ENCODE peak calls at places on chromosome 17, in four cellular contexts. One of them, this sample, is unnamed.

GRCh38 chr17:34703533-34703932 is 124.2 kb downstream of the TMEM132E start:
- DNase-seq in GM12891: no peak
- DNase-seq in K562: peak
- DNase-seq in H1: peak
- DNase-seq in this sample: no peak

GRCh38 chr17:68595986-68596385 is 5.2 kb downstream of the FAM20A start:
- DNase-seq in K562: no peak
- DNase-seq in GM12891: no peak
- DNase-seq in H1: no peak
- DNase-seq in this sample: no peak

GRCh38 chr17:35973333-35974260 is 7.7 kb downstream of the CCL16 start:
- DNase-seq in H1: no peak
- DNase-seq in K562: no peak
- DNase-seq in GM12891: no peak
- DNase-seq in this sample: no peak

GRCh38 chr17:66354472-66354871 is 52.1 kb downstream of the PRKCA start:
- DNase-seq in H1: no peak
- DNase-seq in GM12891: no peak
- DNase-seq in K562: no peak
- DNase-seq in this sample: no peak

GRCh38 chr17:73227944-73228343 is 33.7 kb downstream of the CPSF4L start:
- DNase-seq in K562: no peak
- DNase-seq in GM12891: no peak
- DNase-seq in H1: no peak
- DNase-seq in this sample: no peak

GRCh38 chr17:51434434-51435170 is 174.3 kb downstream of the UTP18 start:
- DNase-seq in GM12891: no peak
- DNase-seq in H1: no peak
- DNase-seq in K562: peak
- DNase-seq in this sample: no peak

GRCh38 chr17:50203086-50203485 is 1.7 kb upstream of the COL1A1 start:
- DNase-seq in K562: no peak
- DNase-seq in GM12891: no peak
- DNase-seq in H1: no peak
- DNase-seq in this sample: no peak

GRCh38 chr17:31096106-31096436 is 1.3 kb downstream of the NF1 start:
- DNase-seq in GM12891: no peak
- DNase-seq in H1: no peak
- DNase-seq in K562: no peak
- DNase-seq in this sample: no peak

GRCh38 chr17:74757502-74757901 is 9.1 kb downstream of the NHERF1 start:
- DNase-seq in K562: no peak
- DNase-seq in H1: no peak
- DNase-seq in GM12891: no peak
- DNase-seq in this sample: no peak

GRCh38 chr17:65058615-65059014 is 2.1 kb upstream of the GNA13 start:
- DNase-seq in GM12891: no peak
- DNase-seq in H1: no peak
- DNase-seq in K562: no peak
- DNase-seq in this sample: no peak

GRCh38 chr17:71163121-71163812 is 957.6 kb upstream of the SOX9 start:
- DNase-seq in GM12891: no peak
- DNase-seq in K562: no peak
- DNase-seq in H1: no peak
- DNase-seq in this sample: no peak

GRCh38 chr17:82884923-82885322 is 45.1 kb upstream of the ZNF750 start:
- DNase-seq in GM12891: peak
- DNase-seq in K562: no peak
- DNase-seq in H1: no peak
- DNase-seq in this sample: no peak

GRCh38 chr17:7021993-7022778 is 664 bp upstream of the BCL6B start:
- DNase-seq in H1: peak
- DNase-seq in GM12891: peak
- DNase-seq in K562: peak
- DNase-seq in this sample: peak

GRCh38 chr17:81510798-81511549 is 1.6 kb downstream of the ACTG1 start:
- DNase-seq in K562: no peak
- DNase-seq in H1: no peak
- DNase-seq in GM12891: no peak
- DNase-seq in this sample: no peak

GRCh38 chr17:65279456-65279855 is 142.3 kb downstream of the RGS9 start:
- DNase-seq in GM12891: no peak
- DNase-seq in K562: no peak
- DNase-seq in H1: no peak
- DNase-seq in this sample: no peak

GRCh38 chr17:63626551-63627228 is 4.5 kb downstream of the MAP3K3 start:
- DNase-seq in K562: no peak
- DNase-seq in H1: no peak
- DNase-seq in GM12891: no peak
- DNase-seq in this sample: no peak

GRCh38 chr17:63631626-63632025 is 9.4 kb downstream of the MAP3K3 start:
- DNase-seq in GM12891: no peak
- DNase-seq in K562: no peak
- DNase-seq in H1: no peak
- DNase-seq in this sample: no peak

GRCh38 chr17:63631062-63631461 is 8.8 kb downstream of the MAP3K3 start:
- DNase-seq in GM12891: no peak
- DNase-seq in H1: no peak
- DNase-seq in K562: no peak
- DNase-seq in this sample: no peak

GRCh38 chr17:63633742-63634141 is 11.5 kb downstream of the MAP3K3 start:
- DNase-seq in K562: no peak
- DNase-seq in H1: no peak
- DNase-seq in GM12891: no peak
- DNase-seq in this sample: no peak

DNA sequence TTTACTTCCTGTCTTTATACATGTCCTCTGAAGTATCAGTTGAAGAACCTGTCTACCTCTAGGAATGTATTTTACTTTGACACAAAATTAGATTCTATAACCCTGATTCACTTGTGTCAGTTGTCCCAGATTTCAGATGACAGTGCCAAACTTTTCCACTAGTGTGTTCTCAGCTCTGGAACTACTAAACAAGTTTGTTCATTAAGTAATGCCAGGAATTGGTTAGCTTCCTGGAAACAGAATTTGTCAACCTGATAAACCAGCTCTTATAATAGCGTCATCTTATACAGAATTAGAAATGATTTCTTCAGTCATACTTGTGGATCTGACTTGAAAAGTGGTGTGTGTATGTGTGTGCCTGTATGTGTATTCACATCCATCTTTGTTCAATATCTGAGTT is 7.4 kb downstream of the MAP3K3 start:
- DNase-seq in GM12891: no peak
- DNase-seq in H1: no peak
- DNase-seq in K562: no peak
- DNase-seq in this sample: no peak
- TF ChIP-seq POLR2AphosphoS5 in GM12891: no peak
- TF ChIP-seq POLR2AphosphoS5 in H1: no peak
- TF ChIP-seq POLR2AphosphoS5 in K562: no peak
- TF ChIP-seq POLR2AphosphoS5 in this sample: no peak

DNA sequence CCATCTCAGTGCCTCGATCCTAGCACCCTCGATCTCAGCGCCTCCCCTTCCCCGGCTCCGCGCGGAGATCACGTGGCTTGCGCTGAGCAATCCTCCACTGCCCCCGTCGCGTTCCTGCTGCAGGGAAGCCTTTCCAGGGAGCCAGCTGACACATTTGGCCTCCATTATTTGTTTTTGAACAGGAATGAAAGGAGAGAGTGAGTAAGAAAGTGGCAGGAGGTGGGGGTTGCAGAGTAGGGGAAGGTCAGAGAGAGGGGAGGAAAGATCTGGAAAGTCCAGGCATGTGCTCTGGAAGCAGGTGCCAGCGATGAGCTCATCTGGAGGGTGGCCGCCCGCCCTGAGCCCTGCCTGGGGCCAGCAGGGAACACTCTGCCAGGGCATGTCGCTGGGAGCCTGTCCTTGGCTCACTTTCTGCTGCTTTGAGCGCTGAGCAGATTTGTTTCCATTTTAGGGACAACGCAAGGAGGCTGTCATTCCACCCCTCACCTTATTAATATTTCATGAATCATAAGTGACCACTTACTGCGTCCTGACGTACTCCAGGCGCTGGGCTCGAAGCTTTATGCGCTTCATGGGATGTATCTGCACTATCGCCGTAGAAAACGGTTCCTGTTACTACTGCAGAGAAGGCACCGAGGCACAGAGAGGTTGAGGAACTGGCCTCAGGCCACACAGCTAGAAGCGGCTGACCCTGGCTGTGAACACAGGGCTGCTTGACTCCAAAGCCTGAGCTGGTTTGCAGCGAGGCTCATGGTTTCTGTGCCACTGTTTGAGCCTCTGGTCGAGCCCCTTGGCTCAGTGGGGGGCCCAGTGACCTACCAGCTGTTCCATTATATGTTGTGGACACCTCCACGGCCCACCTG is 283.1 kb downstream of the SEC14L1 start:
- DNase-seq in K562: no peak
- DNase-seq in H1: no peak
- DNase-seq in GM12891: no peak
- DNase-seq in this sample: no peak
- TF ChIP-seq POLR2A in K562: no peak
- TF ChIP-seq POLR2A in H1: no peak
- TF ChIP-seq POLR2A in GM12891: no peak
- TF ChIP-seq POLR2A in this sample: no peak

GRCh38 chr17:19382581-19383444 is 4.2 kb downstream of the MFAP4 start:
- DNase-seq in K562: no peak
- DNase-seq in GM12891: no peak
- DNase-seq in H1: no peak
- DNase-seq in this sample: no peak

GRCh38 chr17:19383681-19384470 is 3.1 kb downstream of the MFAP4 start:
- DNase-seq in K562: no peak
- DNase-seq in H1: no peak
- DNase-seq in GM12891: no peak
- DNase-seq in this sample: no peak

GRCh38 chr17:19386974-19387920 is at the start of gene MFAP4:
- DNase-seq in K562: no peak
- DNase-seq in H1: peak
- DNase-seq in GM12891: no peak
- DNase-seq in this sample: no peak

GRCh38 chr17:19386276-19386863 is 620 bp downstream of the MFAP4 start:
- DNase-seq in K562: no peak
- DNase-seq in H1: no peak
- DNase-seq in GM12891: no peak
- DNase-seq in this sample: no peak

DNA sequence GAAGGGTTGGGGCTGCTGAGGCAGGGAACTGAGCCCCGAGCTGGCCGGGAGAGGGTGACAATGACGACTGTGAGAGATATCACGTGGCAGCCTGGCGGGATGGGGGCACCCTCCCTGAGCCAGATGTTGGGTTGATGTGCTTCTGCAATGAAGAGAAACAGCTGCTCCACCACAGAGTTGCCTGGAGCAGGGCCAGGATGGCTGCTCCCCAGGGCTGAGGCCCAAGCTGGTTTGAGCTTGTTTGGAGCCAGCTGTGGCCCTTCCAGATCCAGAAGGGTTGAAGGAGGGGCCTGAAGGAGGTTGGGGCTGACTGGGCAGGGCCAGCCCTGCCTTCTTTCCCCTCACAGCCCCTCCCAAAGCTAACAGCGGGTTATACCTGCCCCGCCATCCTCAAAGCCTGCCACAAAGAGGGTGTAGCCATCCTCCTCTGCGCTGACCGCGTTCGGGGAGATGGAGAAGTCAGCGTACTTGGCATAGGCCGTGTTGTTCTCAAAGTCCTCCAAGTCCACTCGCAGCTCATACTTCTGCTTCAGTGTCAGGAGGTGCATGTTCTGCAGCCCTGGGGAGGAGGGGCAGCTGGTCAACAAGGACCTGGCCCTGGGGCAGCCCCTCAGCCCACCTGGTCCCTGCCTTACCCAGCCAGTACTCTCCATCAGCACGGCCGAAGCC is 2.1 kb downstream of the MFAP4 start:
- DNase-seq in K562: peak
- DNase-seq in H1: no peak
- DNase-seq in GM12891: no peak
- DNase-seq in this sample: no peak
- TF ChIP-seq TAF1 in K562: no peak
- TF ChIP-seq TAF1 in H1: no peak
- TF ChIP-seq TAF1 in GM12891: no peak
- TF ChIP-seq TAF1 in this sample: no peak

GRCh38 chr17:59427996-59428395 is 96.5 kb downstream of the YPEL2 start:
- DNase-seq in H1: no peak
- DNase-seq in GM12891: no peak
- DNase-seq in K562: no peak
- DNase-seq in this sample: no peak

GRCh38 chr17:59426031-59426430 is 94.6 kb downstream of the YPEL2 start:
- DNase-seq in H1: no peak
- DNase-seq in K562: no peak
- DNase-seq in GM12891: no peak
- DNase-seq in this sample: no peak

GRCh38 chr17:59425085-59425901 is 93.8 kb downstream of the YPEL2 start:
- DNase-seq in H1: no peak
- DNase-seq in GM12891: no peak
- DNase-seq in K562: no peak
- DNase-seq in this sample: no peak

GRCh38 chr17:59428896-59429460 is 97.5 kb downstream of the YPEL2 start:
- DNase-seq in GM12891: no peak
- DNase-seq in K562: no peak
- DNase-seq in H1: no peak
- DNase-seq in this sample: no peak

GRCh38 chr17:59427425-59427921 is 96.0 kb downstream of the YPEL2 start:
- DNase-seq in GM12891: no peak
- DNase-seq in K562: no peak
- DNase-seq in H1: no peak
- DNase-seq in this sample: no peak
- TF ChIP-seq POLR2AphosphoS5 in GM12891: no peak
- TF ChIP-seq POLR2AphosphoS5 in K562: no peak
- TF ChIP-seq POLR2AphosphoS5 in H1: no peak
- TF ChIP-seq POLR2AphosphoS5 in this sample: no peak

GRCh38 chr17:80381416-80381923 is 33.5 kb upstream of the ENDOV start:
- DNase-seq in K562: no peak
- DNase-seq in H1: no peak
- DNase-seq in GM12891: no peak
- DNase-seq in this sample: no peak
- TF ChIP-seq POLR2A in K562: no peak
- TF ChIP-seq POLR2A in H1: no peak
- TF ChIP-seq POLR2A in GM12891: no peak
- TF ChIP-seq POLR2A in this sample: no peak

This sample was measured in GM12892.